ENCODE peak calls at places on chromosomes 13 and 19, in four cellular contexts. T, J, I and D are unnamed samples.
A peak's percentile ranks its signal among the peaks of the same experiment; 100 is the strongest.

GRCh38 chr19:30645946-30646577 is 273.9 kb downstream of the ZNF536 start:
- DNase-seq in T (no peak), I (no peak), J (no peak), D (no peak)

GRCh38 chr19:35274323-35274722 is 5.6 kb downstream of the USF2 start:
- DNase-seq in T (no peak), J (no peak), I (no peak), D (no peak)

GRCh38 chr19:29880498-29881081 is 61.4 kb upstream of the URI1 start:
- DNase-seq in J (no peak), I (no peak), T (no peak), D (no peak)

GRCh38 chr13:46687810-46688209 is 109.2 kb downstream of the ESD start:
- DNase-seq in T (no peak), I (peak; percentile 3), J (no peak), D (peak; percentile 46)

GRCh38 chr19:6744381-6745288 is 5.2 kb downstream of the TRIP10 start:
- DNase-seq in I (no peak), T (peak; percentile 89), J (peak; percentile 94), D (peak; percentile 92)

GRCh38 chr19:52961981-52962380 is 700 bp downstream of the ZNF816 start:
- DNase-seq in I (no peak), J (no peak), T (no peak), D (no peak)

GRCh38 chr19:1113986-1114483 is 10.2 kb downstream of the GPX4 start:
- DNase-seq in T (peak; percentile 55), I (no peak), J (no peak), D (no peak)

GRCh38 chr13:50711449-50711848 is 132.0 kb downstream of the DLEU7 start:
- DNase-seq in T (no peak), I (no peak), J (no peak), D (no peak)

GRCh38 chr19:43699506-43700367 is 16.1 kb upstream of the IRGC start:
- DNase-seq in I (no peak), J (peak; percentile 34), T (peak; percentile 68), D (peak; percentile 42)

GRCh38 chr13:48446454-48446853 is 33.5 kb upstream of the LPAR6 start:
- DNase-seq in T (no peak), J (no peak), I (no peak), D (peak; percentile 71)

GRCh38 chr13:109200556-109200955 is 571.1 kb downstream of the MYO16 start:
- DNase-seq in J (no peak), I (no peak), T (no peak), D (peak; percentile 35)

GRCh38 chr13:42836930-42837329 is 55.5 kb downstream of the FAM216B start:
- DNase-seq in I (peak; percentile 4), J (no peak), T (no peak), D (peak; percentile 84)

GRCh38 chr19:1453525-1454371 is 3.8 kb downstream of the APC2 start:
- DNase-seq in I (no peak), J (no peak), T (no peak), D (peak; percentile 38)

GRCh38 chr19:29576043-29576442 is 30.0 kb upstream of the POP4 start:
- DNase-seq in T (no peak), I (no peak), J (no peak), D (peak; percentile 22)

GRCh38 chr19:3458229-3458555 is 22.1 kb downstream of the SMIM24 start:
- DNase-seq in J (no peak), I (no peak), T (no peak), D (no peak)

GRCh38 chr13:113502686-113503085 is 12.2 kb upstream of the DCUN1D2 start:
- DNase-seq in I (no peak), J (no peak), T (no peak), D (no peak)

GRCh38 chr13:32610538-32610937 is 24.3 kb downstream of the PDS5B start:
- DNase-seq in J (no peak), T (no peak), I (no peak), D (no peak)

GRCh38 chr13:20360041-20360491 is 127.9 kb upstream of the GJB6 start:
- DNase-seq in J (no peak), I (no peak), T (no peak), D (peak; percentile 64)

GRCh38 chr13:61029064-61029463 is 386.6 kb downstream of the PCDH20 start:
- DNase-seq in I (no peak), J (no peak), T (no peak), D (no peak)

GRCh38 chr13:105914637-105915036 is 620.8 kb downstream of the EFNB2 start:
- DNase-seq in I (no peak), J (no peak), T (no peak), D (peak; percentile 85)

GRCh38 chr13:101059803-101060202 is 356.5 kb downstream of the NALCN start:
- DNase-seq in T (no peak), J (no peak), I (no peak), D (no peak)

GRCh38 chr13:30121244-30121643 is 186.1 kb downstream of the KATNAL1 start:
- DNase-seq in J (no peak), T (no peak), I (no peak), D (no peak)

GRCh38 chr19:17235618-17236413 is 9.8 kb downstream of the OCEL1 start:
- DNase-seq in T (peak; percentile 85), J (peak; percentile 77), I (no peak), D (peak; percentile 62)

GRCh38 chr13:95254341-95254740 is 46.9 kb downstream of the ABCC4 start:
- DNase-seq in T (no peak), J (no peak), I (peak; percentile 56), D (no peak)

GRCh38 chr19:54325631-54326030 is 12.7 kb upstream of the LILRA5 start:
- DNase-seq in I (no peak), J (no peak), T (no peak), D (no peak)

GRCh38 chr19:35901854-35902661 is at the start of gene HCST:
- DNase-seq in T (peak; percentile 36), J (no peak), I (no peak), D (no peak)

GRCh38 chr19:3531716-3532115 is 7.3 kb upstream of the TEKTIP1 start:
- DNase-seq in J (no peak), T (no peak), I (no peak), D (no peak)

GRCh38 chr13:78608254-78608704 is 4.9 kb upstream of the POU4F1 start:
- DNase-seq in J (no peak), T (no peak), I (no peak), D (no peak)

GRCh38 chr13:46641274-46642081 is 88.5 kb downstream of the LRCH1 start:
- DNase-seq in T (no peak), I (no peak), J (peak; percentile 35), D (peak; percentile 50)

GRCh38 chr13:97621631-97622030 is 187.7 kb downstream of the RAP2A start:
- DNase-seq in I (no peak), J (no peak), T (no peak), D (no peak)

GRCh38 chr19:873084-874019 is 13.9 kb downstream of the CFD start:
- DNase-seq in T (peak; percentile 79), I (peak; percentile 56), J (no peak), D (peak; percentile 37)

GRCh38 chr19:18060472-18060871 is 26.3 kb downstream of the IL12RB1 start:
- DNase-seq in I (no peak), T (no peak), J (no peak), D (no peak)

GRCh38 chr19:4542896-4543351 is 3.1 kb upstream of the LRG1 start:
- DNase-seq in J (no peak), I (no peak), T (no peak), D (no peak)

GRCh38 chr13:33867472-33867871 is 49.5 kb downstream of the RFC3 start:
- DNase-seq in I (no peak), T (no peak), J (no peak), D (no peak)

GRCh38 chr13:95222733-95223018 is 78.6 kb downstream of the ABCC4 start:
- DNase-seq in J (no peak), I (no peak), T (no peak), D (no peak)

GRCh38 chr13:38606697-38607096 is 80.2 kb upstream of the FREM2 start:
- DNase-seq in T (no peak), I (no peak), J (no peak), D (no peak)
- H3K4me3 ChIP-seq in T (no peak overlapping the region), I (no peak overlapping the region), J (no peak overlapping the region), D (no peak overlapping the region)

DNA sequence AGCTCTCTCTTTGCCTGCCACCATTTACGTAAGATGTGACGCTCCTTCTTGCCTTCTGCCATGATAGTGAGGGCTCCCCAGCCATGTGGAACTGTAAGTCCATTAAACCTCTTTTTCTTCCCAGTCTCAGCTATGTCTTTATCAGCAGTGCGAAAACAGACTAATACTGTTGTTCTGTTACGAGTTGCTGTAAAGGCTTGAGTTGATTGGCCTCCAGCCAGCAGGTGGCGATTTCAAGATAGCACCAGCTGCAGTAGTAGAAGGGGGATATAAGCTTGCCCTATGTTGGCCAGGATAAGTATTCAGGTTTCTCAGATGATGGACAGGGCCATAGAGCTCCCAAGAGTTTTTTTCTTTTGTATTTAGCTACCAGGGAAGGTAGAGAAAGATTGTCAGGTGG is 385.5 kb downstream of the MZT1 start:
- DNase-seq in T (no peak), J (no peak), I (no peak), D (no peak)
- TF ChIP-seq CTCF in T (no peak), J (no peak), I (no peak), D (no peak)

GRCh38 chr19:38792250-38793111 is 3.5 kb downstream of the LGALS7B start:
- DNase-seq in J (peak; percentile 67), I (no peak), T (peak; percentile 78), D (peak; percentile 44)
- H3K4me3 ChIP-seq in J (peak overlapping the region; percentile 32), I (no peak overlapping the region), T (no peak overlapping the region), D (no peak overlapping the region)

GRCh38 chr19:12940897-12941296 is 2.5 kb downstream of the CALR start:
- DNase-seq in T (no peak), I (no peak), J (no peak), D (no peak)
- TF ChIP-seq CTCF in T (no peak), I (no peak), J (no peak), D (no peak)

GRCh38 chr19:11420429-11420893 is 1.3 kb upstream of the RGL3 start:
- DNase-seq in I (no peak), T (peak; percentile 43), J (peak; percentile 78), D (peak; percentile 61)
- H3K4me3 ChIP-seq in I (no peak overlapping the region), T (no peak overlapping the region), J (peak overlapping the region; percentile 42), D (peak overlapping the region; percentile 24)